ENCODE peak calls at places on chromosomes 6 and 20, in eight cellular contexts. One of them, this sample, is unnamed. For H3K36me3 and H3K4me1, the result is how much of the 10 kb centered on the place peaks cover.

GRCh38 chr6:111591370-111591900 is 14.2 kb downstream of the TRAF3IP2 start:
- DNase-seq in GM23248: peak
- DNase-seq in heart left ventricle: peak
- DNase-seq in testis: no peak
- DNase-seq in fibroblast of lung: peak
- DNase-seq in effector memory CD4-positive, alpha-beta T cell: no peak
- DNase-seq in adrenal gland: peak
- DNase-seq in astrocyte: peak
- DNase-seq in this sample: peak

GRCh38 chr6:157017861-157018260 is 240.7 kb downstream of the ARID1B start:
- DNase-seq in GM23248: peak
- DNase-seq in heart left ventricle: no peak
- DNase-seq in testis: no peak
- DNase-seq in fibroblast of lung: no peak
- DNase-seq in effector memory CD4-positive, alpha-beta T cell: no peak
- DNase-seq in adrenal gland: no peak
- DNase-seq in astrocyte: no peak
- DNase-seq in this sample: no peak

GRCh38 chr6:42021847-42022754 is 28.2 kb upstream of the TAF8 start:
- DNase-seq in GM23248: no peak
- DNase-seq in heart left ventricle: no peak
- DNase-seq in testis: no peak
- DNase-seq in fibroblast of lung: no peak
- DNase-seq in effector memory CD4-positive, alpha-beta T cell: peak
- DNase-seq in adrenal gland: no peak
- DNase-seq in astrocyte: no peak
- DNase-seq in this sample: no peak

GRCh38 chr20:21411725-21412124 is 14.4 kb upstream of the NKX2-4 start:
- DNase-seq in GM23248: no peak
- DNase-seq in heart left ventricle: no peak
- DNase-seq in testis: no peak
- DNase-seq in fibroblast of lung: no peak
- DNase-seq in effector memory CD4-positive, alpha-beta T cell: no peak
- DNase-seq in adrenal gland: no peak
- DNase-seq in astrocyte: no peak
- DNase-seq in this sample: no peak

GRCh38 chr6:31308050-31308844 is 36.4 kb upstream of the HLA-C start:
- DNase-seq in GM23248: peak
- DNase-seq in heart left ventricle: peak
- DNase-seq in testis: peak
- DNase-seq in fibroblast of lung: no peak
- DNase-seq in effector memory CD4-positive, alpha-beta T cell: peak
- DNase-seq in adrenal gland: no peak
- DNase-seq in astrocyte: no peak
- DNase-seq in this sample: no peak

GRCh38 chr20:46681032-46681854 is 8.0 kb downstream of the TP53RK start:
- DNase-seq in GM23248: peak
- DNase-seq in heart left ventricle: peak
- DNase-seq in testis: peak
- DNase-seq in fibroblast of lung: peak
- DNase-seq in effector memory CD4-positive, alpha-beta T cell: peak
- DNase-seq in adrenal gland: peak
- DNase-seq in astrocyte: no peak
- DNase-seq in this sample: peak

GRCh38 chr20:32893878-32894483 is 35.3 kb downstream of the EFCAB8 start:
- DNase-seq in GM23248: peak
- DNase-seq in heart left ventricle: no peak
- DNase-seq in testis: peak
- DNase-seq in fibroblast of lung: no peak
- DNase-seq in effector memory CD4-positive, alpha-beta T cell: no peak
- DNase-seq in adrenal gland: no peak
- DNase-seq in astrocyte: no peak
- DNase-seq in this sample: peak

GRCh38 chr20:41362748-41363140 is 3.9 kb downstream of the EMILIN3 start:
- DNase-seq in GM23248: no peak
- DNase-seq in heart left ventricle: no peak
- DNase-seq in testis: no peak
- DNase-seq in fibroblast of lung: no peak
- DNase-seq in effector memory CD4-positive, alpha-beta T cell: no peak
- DNase-seq in adrenal gland: no peak
- DNase-seq in astrocyte: no peak
- DNase-seq in this sample: no peak

GRCh38 chr6:161233986-161234620 is 39.8 kb downstream of the AGPAT4 start:
- DNase-seq in GM23248: peak
- DNase-seq in heart left ventricle: peak
- DNase-seq in testis: no peak
- DNase-seq in fibroblast of lung: peak
- DNase-seq in effector memory CD4-positive, alpha-beta T cell: no peak
- DNase-seq in adrenal gland: peak
- DNase-seq in astrocyte: peak
- DNase-seq in this sample: peak

GRCh38 chr20:11891081-11891826 is 26.4 kb upstream of the BTBD3 start:
- DNase-seq in GM23248: peak
- DNase-seq in heart left ventricle: peak
- DNase-seq in testis: peak
- DNase-seq in fibroblast of lung: peak
- DNase-seq in effector memory CD4-positive, alpha-beta T cell: no peak
- DNase-seq in adrenal gland: peak
- DNase-seq in astrocyte: peak
- DNase-seq in this sample: peak

GRCh38 chr20:4726710-4727391 is 5.1 kb downstream of the PRND start:
- DNase-seq in GM23248: peak
- DNase-seq in heart left ventricle: no peak
- DNase-seq in testis: peak
- DNase-seq in fibroblast of lung: peak
- DNase-seq in effector memory CD4-positive, alpha-beta T cell: peak
- DNase-seq in adrenal gland: no peak
- DNase-seq in astrocyte: peak
- DNase-seq in this sample: no peak

GRCh38 chr6:152458648-152459047 is 178.5 kb downstream of the SYNE1 start:
- DNase-seq in GM23248: peak
- DNase-seq in heart left ventricle: no peak
- DNase-seq in testis: no peak
- DNase-seq in fibroblast of lung: peak
- DNase-seq in effector memory CD4-positive, alpha-beta T cell: no peak
- DNase-seq in adrenal gland: no peak
- DNase-seq in astrocyte: peak
- DNase-seq in this sample: no peak

GRCh38 chr6:20038805-20039204 is 173.5 kb downstream of the MBOAT1 start:
- DNase-seq in GM23248: peak
- DNase-seq in heart left ventricle: no peak
- DNase-seq in testis: peak
- DNase-seq in fibroblast of lung: peak
- DNase-seq in effector memory CD4-positive, alpha-beta T cell: no peak
- DNase-seq in adrenal gland: no peak
- DNase-seq in astrocyte: peak
- DNase-seq in this sample: no peak

GRCh38 chr6:28543671-28544131 is 18.0 kb downstream of the GPX5 start:
- DNase-seq in GM23248: peak
- DNase-seq in heart left ventricle: no peak
- DNase-seq in testis: peak
- DNase-seq in fibroblast of lung: no peak
- DNase-seq in effector memory CD4-positive, alpha-beta T cell: no peak
- DNase-seq in adrenal gland: no peak
- DNase-seq in astrocyte: no peak
- DNase-seq in this sample: no peak

GRCh38 chr6:163965426-163966348 is 551.2 kb downstream of the QKI start:
- DNase-seq in GM23248: no peak
- DNase-seq in heart left ventricle: peak
- DNase-seq in testis: no peak
- DNase-seq in fibroblast of lung: peak
- DNase-seq in effector memory CD4-positive, alpha-beta T cell: no peak
- DNase-seq in adrenal gland: peak
- DNase-seq in astrocyte: peak
- DNase-seq in this sample: peak

GRCh38 chr6:144395014-144395413 is 109.9 kb downstream of the UTRN start:
- DNase-seq in GM23248: peak
- DNase-seq in heart left ventricle: no peak
- DNase-seq in testis: no peak
- DNase-seq in fibroblast of lung: no peak
- DNase-seq in effector memory CD4-positive, alpha-beta T cell: no peak
- DNase-seq in adrenal gland: no peak
- DNase-seq in astrocyte: no peak
- DNase-seq in this sample: no peak

GRCh38 chr6:116431964-116432595 is 29.1 kb upstream of the CALHM6 start:
- DNase-seq in GM23248: no peak
- DNase-seq in heart left ventricle: no peak
- DNase-seq in testis: no peak
- DNase-seq in fibroblast of lung: no peak
- DNase-seq in effector memory CD4-positive, alpha-beta T cell: no peak
- DNase-seq in adrenal gland: no peak
- DNase-seq in astrocyte: no peak
- DNase-seq in this sample: no peak

GRCh38 chr6:105273589-105273988 is 93.8 kb upstream of the POPDC3 start:
- DNase-seq in GM23248: no peak
- DNase-seq in heart left ventricle: no peak
- DNase-seq in testis: no peak
- DNase-seq in fibroblast of lung: no peak
- DNase-seq in effector memory CD4-positive, alpha-beta T cell: no peak
- DNase-seq in adrenal gland: no peak
- DNase-seq in astrocyte: no peak
- DNase-seq in this sample: no peak

GRCh38 chr6:82131441-82131840 is 116.1 kb downstream of the IBTK start:
- DNase-seq in GM23248: no peak
- DNase-seq in heart left ventricle: no peak
- DNase-seq in testis: no peak
- DNase-seq in fibroblast of lung: no peak
- DNase-seq in effector memory CD4-positive, alpha-beta T cell: no peak
- DNase-seq in adrenal gland: no peak
- DNase-seq in astrocyte: no peak
- DNase-seq in this sample: no peak

GRCh38 chr6:41785254-41785653 is 2.2 kb upstream of the TOMM6 start:
- DNase-seq in GM23248: no peak
- DNase-seq in heart left ventricle: no peak
- DNase-seq in testis: no peak
- DNase-seq in fibroblast of lung: no peak
- DNase-seq in effector memory CD4-positive, alpha-beta T cell: no peak
- DNase-seq in adrenal gland: no peak
- DNase-seq in astrocyte: no peak
- DNase-seq in this sample: no peak

GRCh38 chr20:24507182-24507853 is 37.9 kb downstream of the SYNDIG1 start:
- DNase-seq in GM23248: no peak
- DNase-seq in heart left ventricle: no peak
- DNase-seq in testis: no peak
- DNase-seq in fibroblast of lung: no peak
- DNase-seq in effector memory CD4-positive, alpha-beta T cell: no peak
- DNase-seq in adrenal gland: no peak
- DNase-seq in astrocyte: no peak
- DNase-seq in this sample: no peak

DNA sequence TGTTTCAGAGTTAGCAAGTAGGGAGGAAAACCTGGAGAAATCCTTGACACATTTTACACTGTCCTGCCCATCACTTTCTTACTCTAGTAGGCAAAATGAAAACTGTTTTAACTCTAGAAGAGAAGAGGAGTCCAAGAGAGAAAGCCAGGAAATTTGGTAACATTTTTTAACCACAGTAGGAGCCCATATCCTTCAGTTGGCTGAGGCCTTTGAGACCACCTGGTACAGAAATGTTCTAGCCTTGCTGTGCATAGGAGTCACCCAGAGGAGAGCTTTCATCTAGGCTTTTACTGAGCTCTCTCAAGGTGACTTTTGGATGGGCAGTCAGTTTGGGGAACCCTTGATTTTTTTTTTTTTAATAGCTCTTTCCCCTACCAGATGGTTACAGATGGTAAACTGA is 25.1 kb downstream of the LRRN4 start:
- DNase-seq in GM23248: no peak
- DNase-seq in heart left ventricle: no peak
- DNase-seq in testis: no peak
- DNase-seq in fibroblast of lung: no peak
- DNase-seq in effector memory CD4-positive, alpha-beta T cell: no peak
- DNase-seq in adrenal gland: no peak
- DNase-seq in astrocyte: no peak
- DNase-seq in this sample: no peak
- H3K4me3 ChIP-seq in GM23248: no peak
- H3K4me3 ChIP-seq in heart left ventricle: no peak
- H3K4me3 ChIP-seq in testis: no peak
- H3K4me3 ChIP-seq in fibroblast of lung: no peak
- H3K4me3 ChIP-seq in effector memory CD4-positive, alpha-beta T cell: no peak
- H3K4me3 ChIP-seq in adrenal gland: no peak
- H3K4me3 ChIP-seq in astrocyte: no peak
- H3K4me3 ChIP-seq in this sample: no peak

GRCh38 chr20:6121504-6121903 is 1.3 kb downstream of the FERMT1 start:
- DNase-seq in GM23248: no peak
- DNase-seq in heart left ventricle: no peak
- DNase-seq in testis: no peak
- DNase-seq in fibroblast of lung: no peak
- DNase-seq in effector memory CD4-positive, alpha-beta T cell: no peak
- DNase-seq in adrenal gland: no peak
- DNase-seq in astrocyte: no peak
- DNase-seq in this sample: no peak
- H3K36me3 ChIP-seq in GM23248: under half
- H3K36me3 ChIP-seq in heart left ventricle: under half
- H3K36me3 ChIP-seq in testis: under half
- H3K36me3 ChIP-seq in fibroblast of lung: under half
- H3K36me3 ChIP-seq in effector memory CD4-positive, alpha-beta T cell: under half
- H3K36me3 ChIP-seq in adrenal gland: under half
- H3K36me3 ChIP-seq in astrocyte: under half
- H3K36me3 ChIP-seq in this sample: under half

DNA sequence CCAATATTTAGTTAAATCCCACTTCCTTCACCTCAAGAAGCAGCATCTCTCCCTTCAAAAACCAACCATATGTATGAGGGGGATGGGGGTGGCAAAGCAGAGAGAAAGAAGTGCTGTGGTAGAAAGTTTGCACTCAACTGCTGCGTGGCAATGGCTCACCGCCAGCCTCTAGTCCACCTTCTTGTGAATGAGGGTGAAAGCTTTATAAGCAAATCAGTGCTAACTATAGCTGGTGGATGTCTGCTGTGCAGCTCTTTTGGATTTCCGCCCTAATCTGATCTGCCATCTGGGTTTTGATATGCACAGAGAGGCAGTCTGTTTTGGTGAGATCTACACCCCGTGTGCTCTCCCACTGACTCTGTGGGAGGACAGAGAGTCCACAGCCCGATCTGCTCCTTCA is 281.2 kb upstream of the SUPT3H start:
- DNase-seq in GM23248: no peak
- DNase-seq in heart left ventricle: no peak
- DNase-seq in testis: no peak
- DNase-seq in fibroblast of lung: no peak
- DNase-seq in effector memory CD4-positive, alpha-beta T cell: no peak
- DNase-seq in adrenal gland: no peak
- DNase-seq in astrocyte: no peak
- DNase-seq in this sample: no peak
- H3K4me1 ChIP-seq in GM23248: under half
- H3K4me1 ChIP-seq in heart left ventricle: under half
- H3K4me1 ChIP-seq in testis: under half
- H3K4me1 ChIP-seq in fibroblast of lung: under half
- H3K4me1 ChIP-seq in effector memory CD4-positive, alpha-beta T cell: under half
- H3K4me1 ChIP-seq in adrenal gland: under half
- H3K4me1 ChIP-seq in astrocyte: under half
- H3K4me1 ChIP-seq in this sample: under half

GRCh38 chr6:2842139-2842552 is 483 bp upstream of the SERPINB1 start:
- DNase-seq in GM23248: no peak
- DNase-seq in heart left ventricle: no peak
- DNase-seq in testis: no peak
- DNase-seq in fibroblast of lung: no peak
- DNase-seq in effector memory CD4-positive, alpha-beta T cell: no peak
- DNase-seq in adrenal gland: no peak
- DNase-seq in astrocyte: no peak
- DNase-seq in this sample: no peak
- H3K4me3 ChIP-seq in GM23248: peak
- H3K4me3 ChIP-seq in heart left ventricle: peak
- H3K4me3 ChIP-seq in testis: peak
- H3K4me3 ChIP-seq in fibroblast of lung: peak
- H3K4me3 ChIP-seq in effector memory CD4-positive, alpha-beta T cell: peak
- H3K4me3 ChIP-seq in adrenal gland: no peak
- H3K4me3 ChIP-seq in astrocyte: peak
- H3K4me3 ChIP-seq in this sample: no peak

This sample was measured in BE2C.